ENCODE peak calls at places on chromosomes 3 and 15, in ten cellular contexts. R is lower leg skin, X is keratinocyte, T is H9, M is fibroblast of lung, H is neural progenitor cell, A is Panc1, O is WTC11, V is AG10803, I is stomach. S is an unnamed sample.

GRCh38 chr15:87439090-87439489 is 817.4 kb downstream of the NTRK3 start:
- DNase-seq in O (no peak), V (no peak), R (no peak), I (no peak), T (no peak), H (no peak), M (no peak), A (no peak), X (no peak), S (no peak)

GRCh38 chr3:129120254-129121004 is 1.2 kb downstream of the RAB43 start:
- DNase-seq in A (peak; percentile 28), M (peak; percentile 87), R (peak; percentile 87), H (peak; percentile 80), O (peak; percentile 85), V (peak; percentile 89), I (peak; percentile 88), X (peak; percentile 55), T (peak; percentile 90), S (peak; percentile 92)

GRCh38 chr3:194261581-194262063 is 89.5 kb downstream of the CPN2 start:
- DNase-seq in M (no peak), O (no peak), T (no peak), X (no peak), H (no peak), A (no peak), R (no peak), I (peak; percentile 15), V (no peak), S (no peak)

GRCh38 chr15:63462053-63462452 is 42.3 kb upstream of the USP3 start:
- DNase-seq in X (no peak), R (no peak), H (no peak), V (no peak), M (peak; percentile 79), I (no peak), O (no peak), A (no peak), T (no peak), S (no peak)

GRCh38 chr3:72004749-72005292 is 219.9 kb upstream of the PROK2 start:
- DNase-seq in H (no peak), X (no peak), A (no peak), O (no peak), T (no peak), I (no peak), V (peak; percentile 49), M (peak; percentile 67), R (peak; percentile 39), S (no peak)

GRCh38 chr3:125593991-125594574 is 1.2 kb downstream of the OSBPL11 start:
- DNase-seq in V (no peak), A (no peak), M (no peak), R (no peak), H (peak; percentile 18), O (no peak), T (no peak), I (no peak), X (no peak), S (peak; percentile 26)

GRCh38 chr15:69288531-69289311 is 10.0 kb upstream of the PAQR5 start:
- DNase-seq in H (no peak), X (no peak), A (no peak), V (no peak), R (no peak), O (no peak), T (no peak), I (no peak), M (no peak), S (no peak)

GRCh38 chr3:17581421-17582080 is 160.9 kb downstream of the TBC1D5 start:
- DNase-seq in T (no peak), V (peak; percentile 28), A (no peak), R (no peak), H (no peak), X (no peak), M (no peak), O (no peak), I (no peak), S (no peak)

GRCh38 chr3:167084566-167084965 is 295.5 kb downstream of the ZBBX start:
- DNase-seq in I (no peak), R (no peak), H (peak; percentile 35), A (no peak), X (no peak), M (no peak), O (no peak), T (no peak), V (no peak), S (no peak)

GRCh38 chr15:96585634-96586386 is 255.3 kb downstream of the NR2F2 start:
- DNase-seq in R (no peak), M (peak; percentile 15), X (no peak), V (peak; percentile 6), I (no peak), O (no peak), T (no peak), H (peak; percentile 46), A (no peak), S (no peak)

GRCh38 chr3:170244566-170244965 is 22.3 kb downstream of the PRKCI start:
- DNase-seq in T (no peak), X (no peak), V (no peak), R (no peak), O (no peak), H (no peak), A (no peak), I (no peak), M (no peak), S (no peak)

GRCh38 chr3:196159952-196160804 is 51.0 kb downstream of the ZDHHC19 start:
- DNase-seq in X (no peak), R (peak; percentile 32), I (peak; percentile 74), M (peak; percentile 91), O (peak; percentile 59), V (peak; percentile 54), A (no peak), T (peak; percentile 69), H (no peak), S (peak; percentile 88)

GRCh38 chr3:149403443-149403842 is 26.0 kb upstream of the TM4SF1 start:
- DNase-seq in R (no peak), V (no peak), I (no peak), X (no peak), O (no peak), M (no peak), A (no peak), T (no peak), H (no peak), S (no peak)
- TF ChIP-seq CTCF in R (no peak), V (no peak), I (no peak), X (no peak), O (no peak), M (no peak), A (no peak), T (no peak), H (no peak), S (no peak)

DNA sequence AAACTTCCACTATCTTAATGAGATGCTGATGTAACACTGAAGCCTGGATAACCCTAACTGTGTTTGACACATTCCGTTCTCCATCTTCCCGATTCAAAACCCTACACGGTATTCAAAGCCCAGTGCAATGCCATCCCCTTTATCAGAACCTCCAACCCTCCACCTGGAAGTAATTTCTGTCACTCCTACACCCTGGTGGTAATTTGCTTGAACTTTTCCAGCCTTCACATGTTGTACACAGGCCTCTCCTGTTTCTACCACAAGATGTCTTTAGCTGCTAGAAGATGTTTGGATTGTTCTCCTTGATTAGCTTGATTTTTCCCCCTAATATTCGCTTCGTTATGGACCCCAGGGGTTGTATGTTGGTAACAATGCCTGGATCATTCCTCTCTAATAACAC is 208.9 kb downstream of the CHST2 start:
- DNase-seq in I (no peak), A (no peak), T (no peak), R (no peak), H (no peak), O (no peak), M (no peak), V (no peak), X (no peak), S (no peak)
- TF ChIP-seq CTCF in I (no peak), A (no peak), T (no peak), R (no peak), H (no peak), O (no peak), M (no peak), V (no peak), X (no peak), S (no peak)

GRCh38 chr15:77584201-77584600 is 48.5 kb downstream of the LINGO1 start:
- DNase-seq in X (no peak), M (no peak), T (peak; percentile 59), I (no peak), V (no peak), A (no peak), H (peak; percentile 60), R (no peak), O (peak; percentile 53), S (no peak)
- TF ChIP-seq CTCF in X (peak; percentile 15), M (no peak), T (peak; percentile 60), I (no peak), V (peak; percentile 35), A (no peak), H (peak; percentile 51), R (no peak), O (no peak), S (no peak)

GRCh38 chr3:59734061-59734460 is 684.2 kb upstream of the CFAP20DC start:
- DNase-seq in H (no peak), R (no peak), A (no peak), O (no peak), T (no peak), V (no peak), I (no peak), M (no peak), X (no peak), S (no peak)
- TF ChIP-seq CTCF in H (no peak), R (no peak), A (no peak), O (no peak), T (no peak), V (no peak), I (no peak), M (no peak), X (no peak), S (no peak)